ENCODE peak calls at places on chromosomes 3 and 15, in six cellular contexts. V, E, Y, N, J and P are unnamed samples.

GRCh38 chr3:53719796-53720195 is 126.4 kb downstream of the CHDH start:
- DNase-seq in V (no peak), E (no peak), Y (no peak), N (no peak), J (no peak), P (no peak)

GRCh38 chr15:70264014-70264492 is 166.3 kb upstream of the TLE3 start:
- DNase-seq in V (no peak), E (no peak), Y (no peak), N (no peak), J (peak; percentile 78), P (no peak)

GRCh38 chr3:141307351-141308059 is 60.8 kb upstream of the ZBTB38 start:
- DNase-seq in V (no peak), E (no peak), Y (no peak), N (no peak), J (no peak), P (no peak)

GRCh38 chr3:159620873-159621272 is 367.8 kb upstream of the IL12A start:
- DNase-seq in V (no peak), E (no peak), Y (no peak), N (peak; percentile 88), J (no peak), P (no peak)

GRCh38 chr3:5186089-5186853 is 1.2 kb upstream of the EDEM1 start:
- DNase-seq in V (no peak), E (no peak), Y (no peak), N (no peak), J (no peak), P (no peak)

GRCh38 chr3:158094235-158094916 is 11.8 kb downstream of the SHOX2 start:
- DNase-seq in V (no peak), E (no peak), Y (no peak), N (no peak), J (no peak), P (no peak)

GRCh38 chr15:86935841-86936240 is 856.2 kb downstream of the AGBL1 start:
- DNase-seq in V (no peak), E (no peak), Y (no peak), N (no peak), J (no peak), P (no peak)

GRCh38 chr3:159007331-159007730 is 205.5 kb downstream of the MFSD1 start:
- DNase-seq in V (no peak), E (no peak), Y (no peak), N (no peak), J (no peak), P (no peak)

GRCh38 chr15:91520848-91521247 is 332.7 kb upstream of the SLCO3A1 start:
- DNase-seq in V (no peak), E (no peak), Y (no peak), N (peak; percentile 86), J (no peak), P (no peak)

GRCh38 chr3:188154758-188155574 is 1.0 kb downstream of the LPP start:
- DNase-seq in V (no peak), E (no peak), Y (no peak), N (peak; percentile 43), J (no peak), P (no peak)

GRCh38 chr3:188214442-188214841 is 60.5 kb downstream of the LPP start:
- DNase-seq in V (no peak), E (no peak), Y (peak; percentile 34), N (no peak), J (no peak), P (no peak)

GRCh38 chr15:32041294-32041693 is 11.0 kb downstream of the CHRNA7 start:
- DNase-seq in V (no peak), E (no peak), Y (no peak), N (no peak), J (no peak), P (no peak)

GRCh38 chr15:57352535-57353316 is 23.6 kb upstream of the CGNL1 start:
- DNase-seq in V (no peak), E (no peak), Y (peak; percentile 42), N (no peak), J (no peak), P (no peak)

DNA sequence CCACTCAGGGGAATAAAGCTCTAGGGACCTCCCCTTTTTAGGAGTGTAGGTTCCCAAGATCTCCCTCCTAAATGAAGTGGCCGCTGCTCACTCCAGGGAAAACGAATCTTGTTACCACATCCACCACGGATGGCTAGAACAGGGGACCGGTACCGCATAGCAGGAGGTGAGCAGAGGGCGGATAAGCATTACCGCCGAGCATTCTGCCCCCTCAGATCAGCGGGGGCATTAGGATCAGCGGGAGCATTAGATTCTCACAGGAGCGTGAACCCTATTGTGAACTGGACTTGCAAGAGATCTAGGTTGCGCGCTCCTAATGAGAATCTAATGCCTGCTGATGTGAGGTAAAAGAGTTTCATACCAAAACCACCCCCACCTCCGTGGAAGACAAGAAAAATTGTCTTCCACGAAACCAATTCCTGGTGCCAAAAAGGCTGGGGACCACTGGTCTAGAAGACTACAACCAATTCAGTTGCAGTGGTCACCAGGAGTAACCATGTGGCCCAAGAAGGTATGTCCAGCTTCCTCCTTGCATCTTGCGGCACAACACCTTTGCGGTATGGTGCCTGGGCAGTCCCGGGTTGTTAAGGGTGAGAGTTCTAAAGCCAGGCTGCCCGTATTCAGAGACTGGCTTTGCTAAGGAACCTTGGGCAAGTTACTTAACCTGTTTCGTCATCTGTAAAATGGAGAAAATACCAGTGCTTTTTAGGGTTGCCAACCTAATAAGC is 1.1 kb upstream of the SS18L2 start:
- DNase-seq in V (no peak), E (no peak), Y (no peak), N (no peak), J (no peak), P (no peak)
- H3K9ac ChIP-seq in V (peak overlapping the region; percentile 46), E (no peak overlapping the region), Y (peak overlapping the region; percentile 63), N (no peak overlapping the region), J (peak overlapping the region; percentile 51), P (peak overlapping the region; percentile 61)

GRCh38 chr15:67547836-67548531 is 5.5 kb downstream of the MAP2K5 start:
- DNase-seq in V (no peak), E (no peak), Y (no peak), N (peak; percentile 73), J (no peak), P (no peak)
- TF ChIP-seq USF2 in V (no peak), E (no peak), Y (no peak), N (no peak), J (no peak), P (no peak)

GRCh38 chr3:128432898-128433629 is 33.6 kb downstream of the DNAJB8 start:
- DNase-seq in V (peak; percentile 72), E (no peak), Y (no peak), N (no peak), J (peak; percentile 49), P (no peak)
- H3K9ac ChIP-seq in V (peak overlapping the region; percentile 34), E (no peak overlapping the region), Y (no peak overlapping the region), N (no peak overlapping the region), J (no peak overlapping the region), P (no peak overlapping the region)

DNA sequence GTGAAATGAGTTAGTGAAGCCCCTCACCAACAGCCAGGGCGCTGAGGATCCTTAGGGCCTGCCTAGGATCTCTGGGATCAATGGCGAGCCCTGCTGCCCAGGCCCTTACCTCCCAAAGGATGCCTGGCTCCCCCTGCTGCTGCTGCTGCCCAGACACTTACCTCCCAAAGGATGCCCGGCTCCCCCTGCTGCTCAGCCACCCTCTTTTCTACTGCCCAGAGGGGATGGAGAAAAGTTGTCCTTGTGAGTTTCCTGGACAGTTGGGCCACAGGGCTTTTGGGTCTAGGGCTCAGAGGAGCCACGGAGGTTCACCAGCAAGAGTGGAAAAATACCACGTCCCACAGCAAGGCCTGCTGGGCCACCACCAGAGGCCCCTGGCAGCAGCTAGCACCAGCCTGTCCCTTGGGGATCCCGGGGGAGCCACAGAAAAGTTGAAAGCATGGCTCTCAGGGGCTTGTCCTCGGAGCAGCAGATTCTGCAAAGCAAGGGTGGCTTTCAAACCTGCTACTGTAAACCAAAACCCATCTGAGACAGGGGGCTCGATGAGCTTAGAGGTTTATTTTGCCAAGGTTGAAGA is 59.4 kb downstream of the SLC6A6 start:
- DNase-seq in V (peak; percentile 42), E (no peak), Y (peak; percentile 50), N (peak; percentile 73), J (peak; percentile 86), P (no peak)
- TF ChIP-seq USF2 in V (no peak), E (no peak), Y (no peak), N (no peak), J (no peak), P (no peak)

GRCh38 chr15:25736451-25736850 is 126.7 kb downstream of the ATP10A start:
- DNase-seq in V (no peak), E (no peak), Y (no peak), N (peak; percentile 24), J (no peak), P (no peak)
- H3K9ac ChIP-seq in V (no peak overlapping the region), E (no peak overlapping the region), Y (no peak overlapping the region), N (no peak overlapping the region), J (no peak overlapping the region), P (no peak overlapping the region)

GRCh38 chr15:89334510-89335288 is at the start of gene POLG:
- DNase-seq in V (peak; percentile 96), E (peak; percentile 98), Y (peak; percentile 96), N (peak; percentile 99), J (peak; percentile 97), P (peak; percentile 98)

GRCh38 chr15:89332446-89332845 is 2.2 kb downstream of the POLG start:
- DNase-seq in V (peak; percentile 60), E (no peak), Y (peak; percentile 28), N (peak; percentile 10), J (peak; percentile 84), P (no peak)

GRCh38 chr15:89333011-89333860 is 1.4 kb downstream of the POLG start:
- DNase-seq in V (no peak), E (no peak), Y (no peak), N (no peak), J (no peak), P (no peak)

GRCh38 chr15:89335289-89336041 is 841 bp upstream of the POLG start:
- DNase-seq in V (peak; percentile 40), E (no peak), Y (peak; percentile 10), N (no peak), J (peak; percentile 59), P (no peak)

DNA sequence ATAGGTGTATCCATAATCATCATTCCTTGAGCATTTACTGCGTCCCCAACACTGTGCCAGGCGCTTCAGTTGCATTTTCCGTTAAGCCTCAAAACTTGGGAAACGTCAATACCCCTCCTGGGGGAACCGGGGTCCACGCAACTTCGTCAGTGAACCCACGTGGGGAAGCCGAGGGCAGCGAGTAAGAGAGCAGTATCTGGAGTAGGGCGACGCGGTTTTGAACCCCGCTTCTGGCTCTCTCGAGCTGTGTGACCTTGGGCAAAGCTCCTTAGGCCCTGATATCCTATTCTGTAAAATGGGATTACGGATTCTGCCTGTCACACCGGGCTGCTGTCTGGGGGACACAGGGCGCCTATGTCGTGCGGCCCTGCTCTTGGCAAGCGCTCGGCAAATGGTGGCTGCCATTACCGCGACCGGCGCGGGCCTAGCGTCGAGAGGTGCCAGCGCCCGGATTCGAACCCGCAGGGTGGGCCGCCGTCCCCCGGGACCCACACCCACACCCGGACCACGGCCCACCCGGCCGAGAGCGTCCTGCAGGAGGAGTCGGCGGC is 590 bp downstream of the POLG start:
- DNase-seq in V (no peak), E (no peak), Y (no peak), N (no peak), J (no peak), P (no peak)
- TF ChIP-seq USF2 in V (no peak), E (no peak), Y (no peak), N (no peak), J (no peak), P (no peak)

DNA sequence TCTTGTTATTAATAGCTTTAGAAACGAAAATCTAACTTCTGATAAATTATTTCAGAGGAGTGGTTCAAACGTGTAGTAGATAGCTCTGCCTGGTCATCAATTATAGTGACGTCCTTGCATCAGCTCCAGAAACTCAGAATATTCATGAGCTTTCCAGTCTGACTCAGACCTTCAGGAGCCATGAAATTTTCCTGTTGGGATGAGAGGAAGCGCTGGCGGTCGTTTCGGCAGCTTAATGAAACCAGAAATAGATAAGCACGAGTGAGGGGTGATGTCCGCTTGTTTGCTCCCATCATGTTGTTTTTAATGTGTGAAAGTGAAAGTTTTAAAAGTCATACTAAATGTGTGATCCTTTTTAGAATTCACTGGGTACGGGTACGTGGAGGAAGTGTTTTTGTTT is 141.1 kb downstream of the PGPEP1L start:
- DNase-seq in V (no peak), E (no peak), Y (no peak), N (peak; percentile 88), J (peak; percentile 59), P (no peak)
- H3K9ac ChIP-seq in V (no peak overlapping the region), E (no peak overlapping the region), Y (no peak overlapping the region), N (peak overlapping the region; percentile 88), J (peak overlapping the region; percentile 78), P (no peak overlapping the region)